ENCODE peak calls at places on chromosomes 11 and 22, in five cellular contexts. L is ovary, N is coronary artery, B is mucosa of descending colon, I is tibial nerve. S is an unnamed sample.

GRCh38 chr11:1521382-1522080 is 35.0 kb upstream of the MOB2 start:
- DNase-seq in L (no peak), N (no peak), B (no peak), I (no peak), S (no peak)

GRCh38 chr11:117187428-117187798 is 8.9 kb downstream of the SIDT2 start:
- DNase-seq in L (no peak), N (peak), B (no peak), I (peak), S (no peak)

GRCh38 chr11:133840479-133840941 is 4.8 kb downstream of the SPATA19 start:
- DNase-seq in L (no peak), N (peak), B (no peak), I (no peak), S (no peak)

GRCh38 chr22:23831261-23831660 is 7.5 kb downstream of the DERL3 start:
- DNase-seq in L (peak), N (no peak), B (peak), I (no peak), S (no peak)

GRCh38 chr22:39488563-39489083 is 13.5 kb upstream of the MIEF1 start:
- DNase-seq in L (no peak), N (no peak), B (no peak), I (no peak), S (no peak)

GRCh38 chr22:46813816-46814597 is 51.6 kb downstream of the TBC1D22A start:
- DNase-seq in L (no peak), N (peak), B (no peak), I (no peak), S (no peak)

GRCh38 chr11:77886401-77886800 is 65.5 kb downstream of the AAMDC start:
- DNase-seq in L (no peak), N (no peak), B (no peak), I (no peak), S (no peak)

GRCh38 chr11:12864316-12865156 is 144.6 kb upstream of the RASSF10 start:
- DNase-seq in L (peak), N (no peak), B (no peak), I (no peak), S (peak)

GRCh38 chr22:24566899-24567511 is 11.2 kb downstream of the SNRPD3 start:
- DNase-seq in L (no peak), N (no peak), B (no peak), I (no peak), S (no peak)

GRCh38 chr11:128463386-128463829 is 124.0 kb downstream of the ETS1 start:
- DNase-seq in L (no peak), N (peak), B (no peak), I (no peak), S (peak)

GRCh38 chr11:119615003-119615878 is 113.8 kb downstream of the NECTIN1 start:
- DNase-seq in L (no peak), N (no peak), B (no peak), I (no peak), S (peak)

GRCh38 chr22:29936186-29936585 is 53.2 kb downstream of the MTMR3 start:
- DNase-seq in L (no peak), N (no peak), B (no peak), I (no peak), S (no peak)

GRCh38 chr11:69433741-69434140 is 47.7 kb upstream of the LINC01488 start:
- DNase-seq in L (no peak), N (no peak), B (no peak), I (no peak), S (no peak)

GRCh38 chr11:44067266-44067665 is 1.2 kb downstream of the ACCS start:
- DNase-seq in L (no peak), N (no peak), B (no peak), I (no peak), S (no peak)
- H3K4me3 ChIP-seq in L (no peak), N (peak), B (no peak), I (peak), S (no peak)

GRCh38 chr11:96282846-96283245 is 60.1 kb downstream of the MAML2 start:
- DNase-seq in L (no peak), N (no peak), B (no peak), I (no peak), S (no peak)
- TF ChIP-seq CTCF in L (no peak), N (no peak), B (no peak), I (no peak), S (no peak)

DNA sequence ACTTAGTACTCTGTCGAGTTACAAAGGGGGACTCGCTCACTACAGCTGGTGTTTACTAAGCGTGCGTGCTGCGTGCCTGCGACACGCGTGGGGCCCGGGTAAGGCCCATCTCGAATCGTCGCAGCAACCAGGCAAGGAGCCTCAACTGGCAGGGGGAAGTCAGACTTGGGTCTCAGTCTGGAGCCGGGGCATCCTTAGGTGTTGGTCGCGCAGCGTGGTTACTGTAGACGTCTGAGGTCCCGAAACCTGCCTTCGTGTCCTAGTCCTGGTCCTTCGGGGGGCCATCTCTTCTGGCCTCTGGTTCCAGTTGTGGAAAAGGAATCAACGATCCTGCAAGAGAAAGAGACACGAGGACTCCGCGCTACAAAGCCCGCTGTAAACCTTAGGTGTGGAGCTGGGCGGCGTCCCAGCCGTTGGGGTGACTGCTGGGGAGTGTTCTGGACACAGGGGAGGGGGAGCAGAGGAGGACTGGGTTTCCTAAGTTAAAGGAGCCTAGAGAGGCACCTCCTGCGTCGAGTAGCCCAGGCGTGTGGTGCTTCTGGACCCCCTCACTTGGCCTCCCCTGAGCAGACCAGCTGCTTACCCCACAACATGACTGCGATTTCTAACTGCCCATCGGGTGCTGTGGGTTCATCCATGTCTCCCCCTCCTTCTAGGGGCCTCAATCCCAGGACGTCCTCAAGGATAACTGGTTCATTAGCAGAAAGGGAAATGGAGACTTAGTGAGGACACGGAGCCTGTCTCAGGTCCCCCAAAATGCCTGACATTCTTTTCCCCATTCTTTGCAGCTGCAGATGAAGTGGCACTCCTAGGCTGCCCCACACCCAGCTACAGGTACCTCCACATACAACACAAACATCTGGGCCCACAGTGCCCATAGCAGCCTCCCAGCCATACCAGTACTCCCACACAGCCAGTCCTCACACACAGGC is 4.9 kb upstream of the WNT11 start:
- DNase-seq in L (no peak), N (no peak), B (peak), I (no peak), S (no peak)
- H3K4me3 ChIP-seq in L (peak), N (peak), B (no peak), I (no peak), S (peak)

GRCh38 chr11:23976776-23977380 is 520.0 kb upstream of the LUZP2 start:
- DNase-seq in L (no peak), N (no peak), B (no peak), I (no peak), S (peak)

GRCh38 chr11:23973244-23973643 is 523.6 kb upstream of the LUZP2 start:
- DNase-seq in L (no peak), N (no peak), B (no peak), I (no peak), S (no peak)

GRCh38 chr11:23976369-23976768 is 520.5 kb upstream of the LUZP2 start:
- DNase-seq in L (no peak), N (no peak), B (no peak), I (no peak), S (no peak)

GRCh38 chr11:23974046-23974445 is 522.8 kb upstream of the LUZP2 start:
- DNase-seq in L (no peak), N (no peak), B (no peak), I (no peak), S (no peak)
- TF ChIP-seq CTCF in L (no peak), N (no peak), B (no peak), I (no peak), S (no peak)

GRCh38 chr11:27468643-27469332 is 3.8 kb downstream of the LGR4 start:
- DNase-seq in L (no peak), N (no peak), B (no peak), I (no peak), S (no peak)

GRCh38 chr11:27471067-27471587 is 1.5 kb downstream of the LGR4 start:
- DNase-seq in L (no peak), N (no peak), B (no peak), I (no peak), S (no peak)

GRCh38 chr11:27468209-27468608 is 4.4 kb downstream of the LGR4 start:
- DNase-seq in L (no peak), N (no peak), B (no peak), I (no peak), S (peak)

GRCh38 chr11:27470166-27470565 is 2.4 kb downstream of the LGR4 start:
- DNase-seq in L (no peak), N (no peak), B (no peak), I (no peak), S (no peak)

DNA sequence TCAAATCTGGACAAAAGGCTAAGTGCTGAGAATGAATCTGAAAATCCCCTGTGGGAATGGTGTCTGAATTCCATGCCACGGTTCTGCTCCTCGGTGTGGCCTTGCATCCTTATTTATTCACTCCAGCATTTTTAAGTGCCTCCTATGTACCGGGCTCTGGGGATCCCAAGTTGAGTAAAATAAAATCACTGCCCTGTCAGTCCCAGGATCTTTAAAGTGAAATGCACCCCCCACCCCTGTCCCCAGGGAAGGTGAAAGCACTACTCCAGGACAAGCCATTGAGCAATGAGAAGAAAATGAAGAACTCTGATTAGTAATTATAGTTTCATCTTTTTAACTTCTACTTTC is 3.3 kb downstream of the LGR4 start:
- DNase-seq in L (no peak), N (no peak), B (no peak), I (no peak), S (no peak)
- H3K4me3 ChIP-seq in L (peak), N (peak), B (no peak), I (peak), S (peak)

GRCh38 chr11:76216536-76217326 is 10.4 kb upstream of the WNT11 start:
- DNase-seq in L (no peak), N (no peak), B (peak), I (no peak), S (no peak)

GRCh38 chr11:76215946-76216345 is 9.6 kb upstream of the WNT11 start:
- DNase-seq in L (no peak), N (no peak), B (peak), I (no peak), S (peak)

GRCh38 chr11:76217653-76218160 is 11.4 kb upstream of the WNT11 start:
- DNase-seq in L (no peak), N (no peak), B (peak), I (no peak), S (no peak)

GRCh38 chr11:76214186-76214585 is 7.9 kb upstream of the WNT11 start:
- DNase-seq in L (no peak), N (no peak), B (peak), I (no peak), S (no peak)

GRCh38 chr11:76214968-76215548 is 8.8 kb upstream of the WNT11 start:
- DNase-seq in L (no peak), N (no peak), B (peak), I (no peak), S (no peak)
- TF ChIP-seq CTCF in L (no peak), N (no peak), B (no peak), I (no peak), S (no peak)

DNA sequence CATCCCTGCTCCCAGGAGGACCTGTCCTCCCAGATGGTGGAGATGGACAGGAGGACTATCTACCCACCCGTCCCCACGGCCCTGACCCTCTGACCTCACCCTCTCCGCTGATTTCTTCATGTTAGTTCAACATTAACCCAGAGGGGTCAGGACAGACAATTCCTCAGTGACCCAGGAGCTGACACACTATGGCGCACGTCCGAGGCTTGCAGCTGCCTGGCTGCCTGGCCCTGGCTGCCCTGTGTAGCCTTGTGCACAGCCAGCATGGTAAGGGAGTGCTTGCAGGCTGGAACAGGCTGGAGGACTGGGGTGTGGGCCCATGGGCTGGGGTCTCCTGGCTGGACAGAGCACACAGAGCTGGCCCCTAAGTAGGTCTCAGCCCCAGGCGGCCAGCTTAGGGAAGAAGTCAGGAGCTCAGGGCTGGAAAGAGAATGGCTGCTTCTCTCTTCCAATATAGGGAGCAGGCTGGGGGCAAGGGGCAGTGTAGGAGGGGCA is at the start of gene F2:
- DNase-seq in L (no peak), N (no peak), B (no peak), I (no peak), S (no peak)
- H3K4me3 ChIP-seq in L (no peak), N (no peak), B (no peak), I (no peak), S (no peak)

GRCh38 chr11:32874144-32874543 is 18.5 kb upstream of the QSER1 start:
- DNase-seq in L (no peak), N (no peak), B (no peak), I (no peak), S (no peak)

GRCh38 chr11:32870676-32871075 is 21.9 kb upstream of the QSER1 start:
- DNase-seq in L (peak), N (no peak), B (no peak), I (no peak), S (no peak)
- TF ChIP-seq CTCF in L (no peak), N (no peak), B (no peak), I (no peak), S (peak)

GRCh38 chr22:37148742-37149665 is 712 bp downstream of the IL2RB start:
- DNase-seq in L (no peak), N (no peak), B (peak), I (no peak), S (no peak)

GRCh38 chr22:37145415-37146385 is 4.0 kb downstream of the IL2RB start:
- DNase-seq in L (no peak), N (no peak), B (peak), I (no peak), S (no peak)

GRCh38 chr22:37147186-37147990 is 2.3 kb downstream of the IL2RB start:
- DNase-seq in L (no peak), N (no peak), B (peak), I (no peak), S (no peak)

GRCh38 chr22:37148031-37148651 is 1.6 kb downstream of the IL2RB start:
- DNase-seq in L (no peak), N (no peak), B (peak), I (no peak), S (no peak)

GRCh38 chr22:37146507-37147180 is 3.1 kb downstream of the IL2RB start:
- DNase-seq in L (no peak), N (no peak), B (no peak), I (no peak), S (no peak)
- H3K4me3 ChIP-seq in L (no peak), N (no peak), B (no peak), I (no peak), S (no peak)

GRCh38 chr11:131412061-131412460 is 41.6 kb downstream of the NTM start:
- DNase-seq in L (no peak), N (no peak), B (no peak), I (no peak), S (no peak)

GRCh38 chr11:131404010-131404409 is 33.6 kb downstream of the NTM start:
- DNase-seq in L (no peak), N (no peak), B (no peak), I (no peak), S (no peak)

GRCh38 chr11:131409307-131409706 is 38.9 kb downstream of the NTM start:
- DNase-seq in L (no peak), N (no peak), B (no peak), I (no peak), S (no peak)

GRCh38 chr11:131413217-131413616 is 42.8 kb downstream of the NTM start:
- DNase-seq in L (no peak), N (no peak), B (no peak), I (no peak), S (no peak)

DNA sequence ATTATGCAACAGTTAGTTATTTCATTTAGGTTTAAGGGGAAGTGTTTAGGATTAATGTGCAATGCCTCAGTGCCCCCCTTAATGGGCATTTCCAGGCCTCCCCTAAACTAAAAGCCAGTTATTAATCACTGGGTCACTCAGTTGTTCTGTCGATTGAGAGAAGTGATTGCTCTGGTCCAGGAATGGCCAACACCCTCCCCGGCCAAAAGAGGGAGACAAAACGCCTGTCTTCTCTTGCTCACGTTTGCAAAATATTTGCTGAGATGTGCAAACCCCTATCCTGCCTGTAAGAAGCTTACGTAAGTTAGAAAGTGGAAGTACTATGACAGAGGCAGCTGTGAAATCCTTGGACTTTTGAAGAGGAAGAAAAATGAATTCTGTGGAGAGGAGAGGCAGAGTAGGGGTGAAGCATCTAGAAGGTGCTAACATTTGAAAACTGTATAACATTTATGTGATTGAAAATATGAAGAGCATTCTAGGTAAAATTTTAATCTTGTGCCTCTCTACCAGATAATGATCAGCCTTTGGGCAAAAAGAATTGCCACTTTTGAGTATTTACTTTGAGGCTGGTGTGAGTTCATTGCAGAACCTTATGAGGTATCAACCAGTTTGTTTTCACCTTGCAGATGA is 37.7 kb downstream of the NTM start:
- DNase-seq in L (no peak), N (no peak), B (no peak), I (no peak), S (no peak)
- TF ChIP-seq CTCF in L (no peak), N (no peak), B (no peak), I (no peak), S (peak)

S was measured in AG04449.